ENCODE peak calls at places on chromosomes 2 and 18, in seven cellular contexts. E is cardiac muscle cell; K is breast epithelium; Z is heart left ventricle; D is A549; Q is AG09309; G is CD8-positive, alpha-beta T cell. L is an unnamed sample.

GRCh38 chr2:38583524-38583923 is 19.2 kb downstream of the HNRNPLL start:
- DNase-seq in D (no peak), K (no peak), G (no peak), E (no peak), Z (no peak), Q (no peak), L (no peak)

GRCh38 chr2:85159589-85159988 is 26.4 kb downstream of the TCF7L1 start:
- DNase-seq in G (no peak), E (no peak), Z (no peak), Q (no peak), K (no peak), D (no peak), L (no peak)

GRCh38 chr2:103616891-103617290 is 855.1 kb downstream of the TMEM182 start:
- DNase-seq in D (no peak), G (no peak), K (no peak), E (no peak), Q (no peak), Z (no peak), L (no peak)

GRCh38 chr2:238326801-238327365 is 6.6 kb downstream of the TRAF3IP1 start:
- DNase-seq in E (no peak), Z (no peak), D (no peak), Q (no peak), G (no peak), K (no peak), L (no peak)

GRCh38 chr18:63138469-63139340 is 180.9 kb downstream of the BCL2 start:
- DNase-seq in Q (no peak), K (no peak), G (no peak), E (no peak), Z (no peak), D (no peak), L (no peak)

GRCh38 chr2:105578166-105578565 is 166.5 kb upstream of the NCK2 start:
- DNase-seq in Q (no peak), K (no peak), Z (no peak), D (no peak), G (no peak), E (no peak), L (no peak)

GRCh38 chr2:37882036-37882435 is 43.1 kb upstream of the RMDN2 start:
- DNase-seq in K (no peak), D (no peak), G (no peak), E (no peak), Q (no peak), Z (no peak), L (no peak)

GRCh38 chr18:8458546-8459215 is 150.6 kb upstream of the RAB12 start:
- DNase-seq in E (no peak), D (no peak), Z (no peak), G (no peak), K (no peak), Q (no peak), L (no peak)

GRCh38 chr2:143856973-143857372 is 662.9 kb downstream of the ZEB2 start:
- DNase-seq in E (no peak), Q (no peak), D (no peak), G (no peak), Z (no peak), K (no peak), L (no peak)

GRCh38 chr2:105873721-105874120 is 129.0 kb downstream of the NCK2 start:
- DNase-seq in Q (no peak), K (no peak), G (no peak), Z (no peak), D (peak), E (peak), L (peak)

GRCh38 chr2:11022064-11022463 is 110.3 kb downstream of the KCNF1 start:
- DNase-seq in D (no peak), Z (no peak), E (no peak), G (no peak), Q (no peak), K (no peak), L (no peak)

GRCh38 chr2:127700527-127701192 is 637 bp upstream of the SFT2D3 start:
- DNase-seq in Q (no peak), D (peak), E (no peak), K (peak), Z (peak), G (no peak), L (peak)

GRCh38 chr2:29206941-29207340 is 91.7 kb downstream of the CLIP4 start:
- DNase-seq in Z (no peak), D (no peak), E (no peak), K (no peak), G (no peak), Q (no peak), L (no peak)

GRCh38 chr18:77151791-77152517 is 19.4 kb upstream of the MBP start:
- DNase-seq in G (no peak), Q (no peak), K (no peak), Z (no peak), E (no peak), D (no peak), L (no peak)

GRCh38 chr2:24009367-24009679 is 562 bp upstream of the MFSD2B start:
- DNase-seq in G (no peak), D (no peak), Z (no peak), Q (no peak), E (no peak), K (no peak), L (no peak)

GRCh38 chr18:59719533-59720325 is 22.5 kb upstream of the CCBE1 start:
- DNase-seq in D (no peak), Z (no peak), E (peak), G (no peak), Q (peak), K (no peak), L (no peak)

GRCh38 chr18:8807502-8807833 is 102.1 kb downstream of the MTCL1 start:
- DNase-seq in Z (no peak), G (no peak), K (no peak), D (no peak), Q (no peak), E (no peak), L (no peak)

GRCh38 chr18:63936156-63936931 is 12.8 kb upstream of the HMSD start:
- DNase-seq in Z (peak), K (peak), D (peak), Q (no peak), E (peak), G (no peak), L (peak)

GRCh38 chr2:239609162-239609561 is 208.3 kb upstream of the HDAC4 start:
- DNase-seq in G (peak), Q (no peak), D (no peak), E (no peak), K (no peak), Z (peak), L (no peak)

GRCh38 chr2:2663401-2664036 is 332.4 kb upstream of the MYT1L start:
- DNase-seq in Z (no peak), E (no peak), G (no peak), K (no peak), D (peak), Q (no peak), L (no peak)

GRCh38 chr2:12504443-12504842 is 212.3 kb upstream of the TRIB2 start:
- DNase-seq in Z (no peak), G (no peak), Q (peak), D (no peak), K (no peak), E (no peak), L (no peak)

GRCh38 chr18:9695605-9696004 is 12.5 kb upstream of the RAB31 start:
- DNase-seq in Z (no peak), G (no peak), D (no peak), Q (no peak), E (no peak), K (no peak), L (no peak)

GRCh38 chr18:63962137-63962536 is 7.7 kb upstream of the SERPINB8 start:
- DNase-seq in G (no peak), K (no peak), Q (no peak), E (no peak), Z (no peak), D (no peak), L (no peak)

GRCh38 chr2:108316194-108316880 is 27.6 kb downstream of the SULT1C2 start:
- DNase-seq in K (no peak), Z (no peak), G (no peak), D (no peak), E (no peak), Q (no peak), L (no peak)

GRCh38 chr18:73918816-73919215 is 228.8 kb downstream of the FBXO15 start:
- DNase-seq in Z (no peak), E (no peak), Q (no peak), G (no peak), D (no peak), K (no peak), L (no peak)

GRCh38 chr2:61995515-61995914 is 90.0 kb downstream of the COMMD1 start:
- DNase-seq in Z (no peak), E (no peak), G (no peak), Q (no peak), K (no peak), D (no peak), L (no peak)

GRCh38 chr2:61995059-61995458 is 89.6 kb downstream of the COMMD1 start:
- DNase-seq in K (no peak), D (no peak), Z (no peak), E (peak), Q (no peak), G (no peak), L (no peak)

GRCh38 chr2:62001431-62001830 is 96.0 kb downstream of the COMMD1 start:
- DNase-seq in G (no peak), D (no peak), Z (no peak), E (no peak), Q (no peak), K (no peak), L (no peak)

GRCh38 chr2:62000538-62000937 is 95.1 kb downstream of the COMMD1 start:
- DNase-seq in Q (no peak), D (no peak), G (no peak), E (no peak), K (no peak), Z (no peak), L (no peak)
- TF ChIP-seq CTCF in Q (no peak), D (no peak), G (no peak), E (no peak), K (no peak), Z (no peak), L (no peak)

GRCh38 chr2:63698825-63699548 is 110.2 kb downstream of the MDH1 start:
- DNase-seq in Q (peak), K (peak), E (peak), G (no peak), Z (no peak), D (peak), L (no peak)
- TF ChIP-seq CTCF in Q (peak), K (no peak), E (peak), G (peak), Z (peak), D (peak), L (no peak)

GRCh38 chr2:224039080-224039769 is at the start of gene SERPINE2:
- DNase-seq in Q (peak), D (peak), G (peak), K (no peak), E (peak), Z (peak), L (peak)
- TF ChIP-seq CTCF in Q (peak), D (peak), G (no peak), K (no peak), E (peak), Z (peak), L (no peak)

GRCh38 chr18:56238576-56238975 is 399.8 kb downstream of the TXNL1 start:
- DNase-seq in D (peak), G (no peak), E (peak), Q (no peak), Z (no peak), K (no peak), L (no peak)
- TF ChIP-seq CTCF in D (no peak), G (no peak), E (peak), Q (no peak), Z (no peak), K (no peak), L (no peak)

GRCh38 chr18:68314403-68314802 is 400.5 kb downstream of the TMX3 start:
- DNase-seq in E (no peak), G (no peak), K (no peak), Q (peak), Z (no peak), D (no peak), L (no peak)
- TF ChIP-seq CTCF in E (no peak), G (no peak), K (no peak), Q (no peak), Z (no peak), D (no peak), L (no peak)

GRCh38 chr2:66587216-66587615 is 152.3 kb downstream of the MEIS1 start:
- DNase-seq in E (peak), Q (no peak), Z (no peak), D (peak), G (no peak), K (no peak), L (no peak)
- TF ChIP-seq CTCF in E (peak), Q (peak), Z (no peak), D (peak), G (no peak), K (no peak), L (no peak)

DNA sequence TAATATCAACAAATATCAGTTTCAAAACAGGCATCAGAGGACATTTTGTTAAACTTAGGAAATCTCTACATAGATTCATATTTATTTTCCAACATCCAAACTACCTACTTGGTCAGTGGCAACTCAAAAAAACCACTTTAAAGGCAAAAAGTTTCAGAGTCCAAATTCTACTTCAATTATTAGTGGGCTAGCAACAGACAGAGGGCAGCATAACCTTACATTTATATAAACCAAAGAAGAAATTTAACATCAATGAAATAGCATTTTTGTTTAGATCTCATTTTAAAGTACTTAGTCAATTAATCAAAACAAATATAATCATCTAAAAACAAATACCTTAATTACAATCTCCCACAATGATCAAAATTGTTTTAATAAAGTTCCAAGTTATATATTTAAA is 33.3 kb downstream of the RTTN start:
- DNase-seq in G (no peak), E (peak), Z (no peak), K (no peak), Q (no peak), D (peak), L (no peak)
- TF ChIP-seq CTCF in G (no peak), E (peak), Z (peak), K (no peak), Q (peak), D (peak), L (no peak)

DNA sequence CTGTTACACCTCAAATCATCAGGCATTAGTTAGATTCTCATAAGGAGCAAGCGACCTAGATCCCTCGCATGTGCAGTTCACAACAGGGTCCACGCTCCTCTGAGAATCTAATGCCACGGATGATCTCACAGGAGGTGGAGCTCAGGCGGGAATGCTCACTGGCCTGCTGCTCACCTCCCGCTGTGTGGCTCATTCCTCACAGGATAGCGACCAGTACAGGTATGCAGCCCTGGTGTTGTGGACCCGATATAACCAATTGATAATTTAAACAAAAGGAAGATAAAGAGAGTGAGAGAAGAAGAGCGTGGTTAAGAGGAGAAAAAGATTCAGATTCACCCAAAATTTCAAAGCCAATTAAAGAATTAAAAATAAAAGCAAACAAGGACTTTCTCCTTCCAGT is 20.8 kb downstream of the TLK1 start:
- DNase-seq in K (no peak), G (no peak), Q (no peak), Z (no peak), E (no peak), D (no peak), L (no peak)
- TF ChIP-seq CTCF in K (no peak), G (no peak), Q (no peak), Z (no peak), E (no peak), D (no peak), L (no peak)

GRCh38 chr2:43238813-43239212 is 12.4 kb upstream of the ZFP36L2 start:
- DNase-seq in D (no peak), E (no peak), Z (no peak), K (no peak), Q (no peak), G (no peak), L (no peak)
- TF ChIP-seq CTCF in D (no peak), E (no peak), Z (no peak), K (no peak), Q (no peak), G (no peak), L (no peak)